ENCODE peak calls at places on chromosomes 2 and 18, in eight cellular contexts. One of them, this sample, is unnamed.

GRCh38 chr2:219540784-219541504 is 2.7 kb downstream of the CHPF start:
- DNase-seq in RPMI7951: no peak
- DNase-seq in activated CD4-positive, CD25-positive, alpha-beta regulatory T cell treated with anti-CD3 and anti-CD28 coated beads, Interleukin-2, amount 50 U/mL, for 72 hours: no peak
- DNase-seq in frontal cortex: no peak
- DNase-seq in EL: no peak
- DNase-seq in HT-29: no peak
- DNase-seq in T-cell: no peak
- DNase-seq in progenitor cell of endocrine pancreas: no peak
- DNase-seq in this sample: no peak

GRCh38 chr2:101308432-101309210 is at the start of gene RNF149:
- DNase-seq in HT-29: peak
- DNase-seq in progenitor cell of endocrine pancreas: peak
- DNase-seq in RPMI7951: peak
- DNase-seq in frontal cortex: peak
- DNase-seq in activated CD4-positive, CD25-positive, alpha-beta regulatory T cell treated with anti-CD3 and anti-CD28 coated beads, Interleukin-2, amount 50 U/mL, for 72 hours: peak
- DNase-seq in EL: peak
- DNase-seq in T-cell: peak
- DNase-seq in this sample: peak

GRCh38 chr2:96509847-96510230 is 4.7 kb upstream of the NEURL3 start:
- DNase-seq in T-cell: no peak
- DNase-seq in frontal cortex: no peak
- DNase-seq in HT-29: no peak
- DNase-seq in RPMI7951: no peak
- DNase-seq in activated CD4-positive, CD25-positive, alpha-beta regulatory T cell treated with anti-CD3 and anti-CD28 coated beads, Interleukin-2, amount 50 U/mL, for 72 hours: no peak
- DNase-seq in EL: no peak
- DNase-seq in progenitor cell of endocrine pancreas: no peak
- DNase-seq in this sample: no peak

GRCh38 chr2:60745330-60745729 is 10.7 kb upstream of the PAPOLG start:
- DNase-seq in activated CD4-positive, CD25-positive, alpha-beta regulatory T cell treated with anti-CD3 and anti-CD28 coated beads, Interleukin-2, amount 50 U/mL, for 72 hours: no peak
- DNase-seq in frontal cortex: no peak
- DNase-seq in T-cell: no peak
- DNase-seq in HT-29: no peak
- DNase-seq in RPMI7951: no peak
- DNase-seq in progenitor cell of endocrine pancreas: no peak
- DNase-seq in EL: no peak
- DNase-seq in this sample: no peak

GRCh38 chr2:42170619-42171395 is 1.7 kb downstream of the EML4 start:
- DNase-seq in activated CD4-positive, CD25-positive, alpha-beta regulatory T cell treated with anti-CD3 and anti-CD28 coated beads, Interleukin-2, amount 50 U/mL, for 72 hours: no peak
- DNase-seq in frontal cortex: no peak
- DNase-seq in RPMI7951: no peak
- DNase-seq in EL: peak
- DNase-seq in progenitor cell of endocrine pancreas: no peak
- DNase-seq in HT-29: no peak
- DNase-seq in T-cell: no peak
- DNase-seq in this sample: no peak

GRCh38 chr18:77230645-77231044 is 19.0 kb upstream of the GALR1 start:
- DNase-seq in RPMI7951: no peak
- DNase-seq in T-cell: no peak
- DNase-seq in progenitor cell of endocrine pancreas: no peak
- DNase-seq in HT-29: no peak
- DNase-seq in EL: no peak
- DNase-seq in activated CD4-positive, CD25-positive, alpha-beta regulatory T cell treated with anti-CD3 and anti-CD28 coated beads, Interleukin-2, amount 50 U/mL, for 72 hours: no peak
- DNase-seq in frontal cortex: no peak
- DNase-seq in this sample: no peak

GRCh38 chr2:96321230-96322103 is 3.6 kb upstream of the ITPRIPL1 start:
- DNase-seq in progenitor cell of endocrine pancreas: peak
- DNase-seq in frontal cortex: no peak
- DNase-seq in HT-29: peak
- DNase-seq in EL: peak
- DNase-seq in T-cell: peak
- DNase-seq in activated CD4-positive, CD25-positive, alpha-beta regulatory T cell treated with anti-CD3 and anti-CD28 coated beads, Interleukin-2, amount 50 U/mL, for 72 hours: peak
- DNase-seq in RPMI7951: peak
- DNase-seq in this sample: peak

GRCh38 chr18:34870916-34871315 is 160.8 kb downstream of the DTNA start:
- DNase-seq in activated CD4-positive, CD25-positive, alpha-beta regulatory T cell treated with anti-CD3 and anti-CD28 coated beads, Interleukin-2, amount 50 U/mL, for 72 hours: no peak
- DNase-seq in EL: no peak
- DNase-seq in progenitor cell of endocrine pancreas: no peak
- DNase-seq in T-cell: no peak
- DNase-seq in HT-29: no peak
- DNase-seq in frontal cortex: no peak
- DNase-seq in RPMI7951: no peak
- DNase-seq in this sample: no peak

GRCh38 chr2:38806407-38807071 is 28.5 kb downstream of the GEMIN6 start:
- DNase-seq in activated CD4-positive, CD25-positive, alpha-beta regulatory T cell treated with anti-CD3 and anti-CD28 coated beads, Interleukin-2, amount 50 U/mL, for 72 hours: no peak
- DNase-seq in HT-29: no peak
- DNase-seq in frontal cortex: no peak
- DNase-seq in T-cell: no peak
- DNase-seq in progenitor cell of endocrine pancreas: no peak
- DNase-seq in RPMI7951: no peak
- DNase-seq in EL: no peak
- DNase-seq in this sample: no peak

GRCh38 chr2:239378918-239379640 is 21.7 kb downstream of the HDAC4 start:
- DNase-seq in frontal cortex: no peak
- DNase-seq in EL: no peak
- DNase-seq in activated CD4-positive, CD25-positive, alpha-beta regulatory T cell treated with anti-CD3 and anti-CD28 coated beads, Interleukin-2, amount 50 U/mL, for 72 hours: peak
- DNase-seq in HT-29: no peak
- DNase-seq in progenitor cell of endocrine pancreas: no peak
- DNase-seq in RPMI7951: no peak
- DNase-seq in T-cell: no peak
- DNase-seq in this sample: no peak

GRCh38 chr2:55430536-55430935 is 10.9 kb upstream of the CCDC88A start:
- DNase-seq in activated CD4-positive, CD25-positive, alpha-beta regulatory T cell treated with anti-CD3 and anti-CD28 coated beads, Interleukin-2, amount 50 U/mL, for 72 hours: no peak
- DNase-seq in EL: no peak
- DNase-seq in RPMI7951: peak
- DNase-seq in HT-29: no peak
- DNase-seq in T-cell: no peak
- DNase-seq in progenitor cell of endocrine pancreas: no peak
- DNase-seq in frontal cortex: no peak
- DNase-seq in this sample: no peak

GRCh38 chr2:221914334-221914733 is 342.2 kb upstream of the EPHA4 start:
- DNase-seq in RPMI7951: no peak
- DNase-seq in EL: peak
- DNase-seq in activated CD4-positive, CD25-positive, alpha-beta regulatory T cell treated with anti-CD3 and anti-CD28 coated beads, Interleukin-2, amount 50 U/mL, for 72 hours: no peak
- DNase-seq in HT-29: no peak
- DNase-seq in progenitor cell of endocrine pancreas: no peak
- DNase-seq in frontal cortex: no peak
- DNase-seq in T-cell: no peak
- DNase-seq in this sample: no peak

GRCh38 chr2:162888641-162889040 is 50.1 kb upstream of the KCNH7 start:
- DNase-seq in progenitor cell of endocrine pancreas: no peak
- DNase-seq in EL: no peak
- DNase-seq in T-cell: no peak
- DNase-seq in frontal cortex: no peak
- DNase-seq in HT-29: peak
- DNase-seq in activated CD4-positive, CD25-positive, alpha-beta regulatory T cell treated with anti-CD3 and anti-CD28 coated beads, Interleukin-2, amount 50 U/mL, for 72 hours: no peak
- DNase-seq in RPMI7951: no peak
- DNase-seq in this sample: no peak

GRCh38 chr2:222761888-222762287 is 90.4 kb downstream of the MOGAT1 start:
- DNase-seq in RPMI7951: no peak
- DNase-seq in progenitor cell of endocrine pancreas: no peak
- DNase-seq in T-cell: no peak
- DNase-seq in EL: no peak
- DNase-seq in HT-29: no peak
- DNase-seq in frontal cortex: no peak
- DNase-seq in activated CD4-positive, CD25-positive, alpha-beta regulatory T cell treated with anti-CD3 and anti-CD28 coated beads, Interleukin-2, amount 50 U/mL, for 72 hours: no peak
- DNase-seq in this sample: no peak

GRCh38 chr18:38898167-38898566 is 1332.6 kb upstream of the CELF4 start:
- DNase-seq in frontal cortex: no peak
- DNase-seq in HT-29: no peak
- DNase-seq in activated CD4-positive, CD25-positive, alpha-beta regulatory T cell treated with anti-CD3 and anti-CD28 coated beads, Interleukin-2, amount 50 U/mL, for 72 hours: no peak
- DNase-seq in EL: no peak
- DNase-seq in progenitor cell of endocrine pancreas: no peak
- DNase-seq in RPMI7951: no peak
- DNase-seq in T-cell: no peak
- DNase-seq in this sample: no peak

GRCh38 chr2:108533832-108534576 is at the start of gene LIMS1:
- DNase-seq in HT-29: peak
- DNase-seq in frontal cortex: peak
- DNase-seq in T-cell: peak
- DNase-seq in progenitor cell of endocrine pancreas: peak
- DNase-seq in RPMI7951: peak
- DNase-seq in activated CD4-positive, CD25-positive, alpha-beta regulatory T cell treated with anti-CD3 and anti-CD28 coated beads, Interleukin-2, amount 50 U/mL, for 72 hours: peak
- DNase-seq in EL: peak
- DNase-seq in this sample: peak

GRCh38 chr2:230721712-230722111 is 9.1 kb downstream of the CAB39 start:
- DNase-seq in RPMI7951: no peak
- DNase-seq in activated CD4-positive, CD25-positive, alpha-beta regulatory T cell treated with anti-CD3 and anti-CD28 coated beads, Interleukin-2, amount 50 U/mL, for 72 hours: no peak
- DNase-seq in EL: peak
- DNase-seq in T-cell: no peak
- DNase-seq in frontal cortex: no peak
- DNase-seq in progenitor cell of endocrine pancreas: no peak
- DNase-seq in HT-29: no peak
- DNase-seq in this sample: no peak

GRCh38 chr18:49133112-49133511 is 182.3 kb upstream of the SMAD7 start:
- DNase-seq in frontal cortex: no peak
- DNase-seq in T-cell: no peak
- DNase-seq in HT-29: no peak
- DNase-seq in activated CD4-positive, CD25-positive, alpha-beta regulatory T cell treated with anti-CD3 and anti-CD28 coated beads, Interleukin-2, amount 50 U/mL, for 72 hours: no peak
- DNase-seq in progenitor cell of endocrine pancreas: no peak
- DNase-seq in RPMI7951: no peak
- DNase-seq in EL: no peak
- DNase-seq in this sample: no peak

GRCh38 chr2:42562474-42563144 is 5.8 kb upstream of the MTA3 start:
- DNase-seq in activated CD4-positive, CD25-positive, alpha-beta regulatory T cell treated with anti-CD3 and anti-CD28 coated beads, Interleukin-2, amount 50 U/mL, for 72 hours: no peak
- DNase-seq in EL: no peak
- DNase-seq in frontal cortex: no peak
- DNase-seq in T-cell: no peak
- DNase-seq in progenitor cell of endocrine pancreas: no peak
- DNase-seq in RPMI7951: no peak
- DNase-seq in HT-29: peak
- DNase-seq in this sample: no peak

GRCh38 chr2:116719841-116720240 is 1094.7 kb upstream of the DDX18 start:
- DNase-seq in activated CD4-positive, CD25-positive, alpha-beta regulatory T cell treated with anti-CD3 and anti-CD28 coated beads, Interleukin-2, amount 50 U/mL, for 72 hours: no peak
- DNase-seq in progenitor cell of endocrine pancreas: no peak
- DNase-seq in HT-29: no peak
- DNase-seq in frontal cortex: no peak
- DNase-seq in EL: no peak
- DNase-seq in RPMI7951: peak
- DNase-seq in T-cell: no peak
- DNase-seq in this sample: peak

GRCh38 chr18:7020995-7021777 is 96.4 kb downstream of the LAMA1 start:
- DNase-seq in frontal cortex: no peak
- DNase-seq in progenitor cell of endocrine pancreas: no peak
- DNase-seq in HT-29: no peak
- DNase-seq in EL: no peak
- DNase-seq in T-cell: no peak
- DNase-seq in RPMI7951: no peak
- DNase-seq in activated CD4-positive, CD25-positive, alpha-beta regulatory T cell treated with anti-CD3 and anti-CD28 coated beads, Interleukin-2, amount 50 U/mL, for 72 hours: no peak
- DNase-seq in this sample: no peak

GRCh38 chr18:6557052-6557451 is 142.3 kb upstream of the L3MBTL4 start:
- DNase-seq in frontal cortex: no peak
- DNase-seq in progenitor cell of endocrine pancreas: no peak
- DNase-seq in activated CD4-positive, CD25-positive, alpha-beta regulatory T cell treated with anti-CD3 and anti-CD28 coated beads, Interleukin-2, amount 50 U/mL, for 72 hours: no peak
- DNase-seq in T-cell: no peak
- DNase-seq in EL: no peak
- DNase-seq in HT-29: no peak
- DNase-seq in RPMI7951: no peak
- DNase-seq in this sample: no peak

GRCh38 chr2:170436077-170436943 is 258.4 kb downstream of the MYO3B start:
- DNase-seq in T-cell: no peak
- DNase-seq in EL: no peak
- DNase-seq in progenitor cell of endocrine pancreas: no peak
- DNase-seq in activated CD4-positive, CD25-positive, alpha-beta regulatory T cell treated with anti-CD3 and anti-CD28 coated beads, Interleukin-2, amount 50 U/mL, for 72 hours: no peak
- DNase-seq in HT-29: no peak
- DNase-seq in frontal cortex: no peak
- DNase-seq in RPMI7951: no peak
- DNase-seq in this sample: no peak

GRCh38 chr2:28868611-28869010 is 1.5 kb downstream of the TRMT61B start:
- DNase-seq in EL: no peak
- DNase-seq in T-cell: no peak
- DNase-seq in progenitor cell of endocrine pancreas: no peak
- DNase-seq in RPMI7951: peak
- DNase-seq in HT-29: no peak
- DNase-seq in activated CD4-positive, CD25-positive, alpha-beta regulatory T cell treated with anti-CD3 and anti-CD28 coated beads, Interleukin-2, amount 50 U/mL, for 72 hours: no peak
- DNase-seq in frontal cortex: no peak
- DNase-seq in this sample: no peak

GRCh38 chr2:187964742-187965141 is 326.9 kb upstream of the GULP1 start:
- DNase-seq in RPMI7951: no peak
- DNase-seq in frontal cortex: no peak
- DNase-seq in T-cell: no peak
- DNase-seq in progenitor cell of endocrine pancreas: no peak
- DNase-seq in HT-29: no peak
- DNase-seq in EL: peak
- DNase-seq in activated CD4-positive, CD25-positive, alpha-beta regulatory T cell treated with anti-CD3 and anti-CD28 coated beads, Interleukin-2, amount 50 U/mL, for 72 hours: no peak
- DNase-seq in this sample: no peak

GRCh38 chr2:183219853-183220252 is 95.6 kb downstream of the NUP35 start:
- DNase-seq in HT-29: no peak
- DNase-seq in frontal cortex: no peak
- DNase-seq in RPMI7951: no peak
- DNase-seq in progenitor cell of endocrine pancreas: no peak
- DNase-seq in activated CD4-positive, CD25-positive, alpha-beta regulatory T cell treated with anti-CD3 and anti-CD28 coated beads, Interleukin-2, amount 50 U/mL, for 72 hours: no peak
- DNase-seq in EL: no peak
- DNase-seq in T-cell: no peak
- DNase-seq in this sample: no peak

GRCh38 chr2:231644426-231644825 is 51.8 kb downstream of the TEX44 start:
- DNase-seq in frontal cortex: no peak
- DNase-seq in progenitor cell of endocrine pancreas: no peak
- DNase-seq in activated CD4-positive, CD25-positive, alpha-beta regulatory T cell treated with anti-CD3 and anti-CD28 coated beads, Interleukin-2, amount 50 U/mL, for 72 hours: no peak
- DNase-seq in EL: no peak
- DNase-seq in RPMI7951: no peak
- DNase-seq in HT-29: no peak
- DNase-seq in T-cell: no peak
- DNase-seq in this sample: no peak

GRCh38 chr2:5148392-5149085 is 543.6 kb upstream of the SOX11 start:
- DNase-seq in RPMI7951: no peak
- DNase-seq in T-cell: no peak
- DNase-seq in activated CD4-positive, CD25-positive, alpha-beta regulatory T cell treated with anti-CD3 and anti-CD28 coated beads, Interleukin-2, amount 50 U/mL, for 72 hours: no peak
- DNase-seq in progenitor cell of endocrine pancreas: no peak
- DNase-seq in frontal cortex: no peak
- DNase-seq in EL: no peak
- DNase-seq in HT-29: no peak
- DNase-seq in this sample: no peak

GRCh38 chr18:56021814-56022205 is 433.8 kb upstream of the TCF4 start:
- DNase-seq in EL: no peak
- DNase-seq in activated CD4-positive, CD25-positive, alpha-beta regulatory T cell treated with anti-CD3 and anti-CD28 coated beads, Interleukin-2, amount 50 U/mL, for 72 hours: no peak
- DNase-seq in T-cell: no peak
- DNase-seq in frontal cortex: no peak
- DNase-seq in HT-29: no peak
- DNase-seq in RPMI7951: no peak
- DNase-seq in progenitor cell of endocrine pancreas: no peak
- DNase-seq in this sample: no peak

This sample was measured in Daoy.